ENCODE peak calls at places on chromosomes 4 and X, in eight cellular contexts. Z is NAMALWA, P is adipocyte, I is body of pancreas, K is heart right ventricle, N is kidney tubule cell, X is neural progenitor cell, C is NCI-H345. L is an unnamed sample.

GRCh38 chrX:85114171-85114570 is 110.5 kb downstream of the APOOL start:
- DNase-seq in N (no peak), X (no peak), C (no peak), Z (no peak), I (no peak), K (no peak), P (no peak), L (peak; percentile 99)

GRCh38 chr4:85081196-85081595 is 114.7 kb upstream of the WDFY3 start:
- DNase-seq in I (no peak), C (no peak), K (no peak), X (no peak), N (peak; percentile 47), Z (peak; percentile 10), P (no peak), L (no peak)

GRCh38 chrX:107715331-107716044 is 60.1 kb downstream of the TSC22D3 start:
- DNase-seq in X (no peak), Z (no peak), P (peak; percentile 31), C (no peak), I (no peak), K (no peak), N (peak; percentile 29), L (no peak)

GRCh38 chr4:20248155-20248558 is 3.5 kb upstream of the SLIT2 start:
- DNase-seq in Z (peak; percentile 54), K (no peak), I (peak; percentile 13), P (peak; percentile 94), X (peak; percentile 69), N (peak; percentile 66), C (peak; percentile 45), L (peak; percentile 64)

GRCh38 chrX:31658360-31658759 is 586.5 kb upstream of the FTHL17 start:
- DNase-seq in K (no peak), Z (peak; percentile 25), N (peak; percentile 51), I (no peak), X (no peak), C (peak; percentile 41), P (peak; percentile 73), L (peak; percentile 71)

GRCh38 chrX:101483705-101484104 is 1.6 kb upstream of the ARMCX4 start:
- DNase-seq in P (peak; percentile 9), C (no peak), N (no peak), I (no peak), X (peak; percentile 54), K (no peak), Z (no peak), L (no peak)

GRCh38 chr4:89277412-89277811 is 30.2 kb downstream of the GPRIN3 start:
- DNase-seq in I (no peak), C (no peak), N (peak; percentile 52), P (no peak), X (no peak), Z (no peak), K (no peak), L (no peak)

GRCh38 chr4:168318266-168318895 is at the start of gene DDX60:
- DNase-seq in I (peak; percentile 90), P (peak; percentile 93), Z (peak; percentile 66), N (peak; percentile 88), X (peak; percentile 67), K (peak; percentile 80), C (peak; percentile 62), L (peak; percentile 35)

GRCh38 chr4:73597594-73597993 is 22.6 kb downstream of the RASSF6 start:
- DNase-seq in C (no peak), I (no peak), K (no peak), P (no peak), Z (no peak), N (no peak), X (no peak), L (no peak)

GRCh38 chr4:10371869-10372471 is 85.3 kb downstream of the ZNF518B start:
- DNase-seq in Z (no peak), P (peak; percentile 1), N (no peak), I (no peak), K (no peak), C (no peak), X (peak; percentile 3), L (peak; percentile 29)

GRCh38 chr4:83207497-83208105 is 77.0 kb downstream of the COQ2 start:
- DNase-seq in X (no peak), P (peak; percentile 39), Z (no peak), N (peak; percentile 84), I (no peak), C (no peak), K (no peak), L (peak; percentile 25)

GRCh38 chr4:127708985-127709384 is 21.2 kb upstream of the SLC25A31 start:
- DNase-seq in N (peak; percentile 97), X (no peak), K (no peak), P (no peak), C (no peak), I (peak; percentile 43), Z (no peak), L (no peak)

GRCh38 chr4:146245899-146246298 is 31.6 kb downstream of the REELD1 start:
- DNase-seq in K (no peak), N (no peak), Z (no peak), P (no peak), I (no peak), X (no peak), C (no peak), L (no peak)

GRCh38 chr4:28149762-28150161 is 1289.1 kb downstream of the STIM2 start:
- DNase-seq in K (no peak), X (no peak), P (no peak), Z (no peak), I (no peak), N (no peak), C (no peak), L (no peak)

GRCh38 chr4:176300565-176300964 is 19.2 kb upstream of the SPCS3 start:
- DNase-seq in C (no peak), P (no peak), I (no peak), X (no peak), N (no peak), K (no peak), Z (no peak), L (no peak)

GRCh38 chrX:18579495-18579894 is 92.4 kb downstream of the RS1 start:
- DNase-seq in K (no peak), C (no peak), Z (no peak), N (no peak), P (no peak), I (no peak), X (no peak), L (no peak)

GRCh38 chrX:109600114-109600710 is 24.8 kb downstream of the KCNE5 start:
- DNase-seq in I (peak; percentile 2), C (no peak), K (peak; percentile 23), P (peak; percentile 39), N (no peak), X (peak; percentile 69), Z (no peak), L (no peak)

GRCh38 chr4:176236909-176237308 is 32.1 kb downstream of the ASB5 start:
- DNase-seq in X (no peak), Z (no peak), P (no peak), N (peak; percentile 35), I (no peak), C (no peak), K (no peak), L (no peak)

GRCh38 chr4:174697164-174697563 is 131.9 kb downstream of the GLRA3 start:
- DNase-seq in K (no peak), C (no peak), I (no peak), N (no peak), Z (no peak), X (no peak), P (peak; percentile 94), L (no peak)

GRCh38 chrX:22164770-22165388 is 107.8 kb upstream of the CBLL2 start:
- DNase-seq in Z (no peak), P (no peak), X (no peak), C (no peak), N (peak; percentile 51), I (no peak), K (no peak), L (no peak)

GRCh38 chr4:17018013-17018412 is 119.6 kb upstream of the LDB2 start:
- DNase-seq in X (no peak), Z (no peak), I (no peak), P (no peak), K (no peak), C (no peak), N (no peak), L (peak; percentile 28)

GRCh38 chrX:40096395-40097091 is 1.2 kb downstream of the BCOR start:
- DNase-seq in X (peak; percentile 61), I (peak; percentile 60), C (peak; percentile 19), N (peak; percentile 60), K (peak; percentile 60), P (peak; percentile 67), Z (peak; percentile 47), L (peak; percentile 68)

GRCh38 chr4:26793750-26794149 is 66.9 kb upstream of the STIM2 start:
- DNase-seq in I (no peak), N (no peak), P (no peak), C (no peak), K (no peak), X (no peak), Z (no peak), L (no peak)

GRCh38 chrX:50643525-50644137 is 170.4 kb downstream of the SHROOM4 start:
- DNase-seq in I (no peak), N (no peak), C (no peak), X (no peak), K (peak; percentile 34), Z (no peak), P (no peak), L (no peak)

GRCh38 chrX:40109288-40110008 is 11.7 kb upstream of the BCOR start:
- DNase-seq in X (peak; percentile 73), K (peak; percentile 62), N (peak; percentile 74), P (peak; percentile 76), C (peak; percentile 63), I (peak; percentile 76), Z (peak; percentile 39), L (peak; percentile 46)

GRCh38 chr4:4408576-4409335 is 21.9 kb downstream of the NSG1 start:
- DNase-seq in X (no peak), C (no peak), I (no peak), Z (no peak), N (peak; percentile 41), P (no peak), K (no peak), L (no peak)

GRCh38 chr4:46124773-46125172 is 919 bp upstream of the GABRG1 start:
- DNase-seq in N (no peak), X (peak; percentile 95), Z (peak; percentile 2), P (no peak), C (no peak), I (peak; percentile 3), K (no peak), L (no peak)

GRCh38 chrX:130393451-130394074 is 8.1 kb upstream of the GPR119 start:
- DNase-seq in X (peak; percentile 65), P (peak; percentile 75), I (peak; percentile 42), C (peak; percentile 49), K (peak; percentile 16), N (peak; percentile 62), Z (peak; percentile 16), L (peak; percentile 59)

GRCh38 chrX:67724359-67725110 is 180.7 kb downstream of the AR start:
- DNase-seq in I (no peak), Z (no peak), C (no peak), X (no peak), N (no peak), P (no peak), K (no peak), L (no peak)

GRCh38 chr4:75672461-75673026 is 667 bp downstream of the G3BP2 start:
- DNase-seq in I (peak; percentile 68), N (peak; percentile 60), X (peak; percentile 74), C (peak; percentile 34), Z (peak; percentile 84), K (peak; percentile 68), P (peak; percentile 80), L (peak; percentile 80)